ENCODE peak calls at places on chromosomes 3 and 15, in eight cellular contexts. One of them, this sample, is unnamed.

GRCh38 chr15:49044761-49045571 is 1.3 kb downstream of the SECISBP2L start:
- DNase-seq in T-helper 1 cell: no peak
- DNase-seq in amniotic epithelial cell: peak
- DNase-seq in T-helper 2 cell: no peak
- DNase-seq in stromal cell of bone marrow: no peak
- DNase-seq in Right ventricle myocardium superior: no peak
- DNase-seq in left colon: no peak
- DNase-seq in T-helper 22 cell: no peak
- DNase-seq in this sample: no peak

GRCh38 chr3:115217292-115217677 is 70.2 kb upstream of the ZBTB20 start:
- DNase-seq in T-helper 22 cell: no peak
- DNase-seq in left colon: no peak
- DNase-seq in amniotic epithelial cell: no peak
- DNase-seq in Right ventricle myocardium superior: no peak
- DNase-seq in T-helper 1 cell: no peak
- DNase-seq in stromal cell of bone marrow: no peak
- DNase-seq in T-helper 2 cell: no peak
- DNase-seq in this sample: no peak

GRCh38 chr15:48040166-48040817 is 80.5 kb upstream of the SLC24A5 start:
- DNase-seq in T-helper 22 cell: no peak
- DNase-seq in stromal cell of bone marrow: no peak
- DNase-seq in T-helper 2 cell: no peak
- DNase-seq in T-helper 1 cell: no peak
- DNase-seq in left colon: peak
- DNase-seq in amniotic epithelial cell: peak
- DNase-seq in Right ventricle myocardium superior: no peak
- DNase-seq in this sample: no peak

GRCh38 chr15:74642724-74643367 is 27.2 kb downstream of the CLK3 start:
- DNase-seq in left colon: no peak
- DNase-seq in Right ventricle myocardium superior: no peak
- DNase-seq in T-helper 22 cell: no peak
- DNase-seq in T-helper 2 cell: no peak
- DNase-seq in stromal cell of bone marrow: no peak
- DNase-seq in T-helper 1 cell: no peak
- DNase-seq in amniotic epithelial cell: peak
- DNase-seq in this sample: no peak

GRCh38 chr3:69719723-69720122 is 19.5 kb upstream of the MITF start:
- DNase-seq in amniotic epithelial cell: no peak
- DNase-seq in T-helper 22 cell: no peak
- DNase-seq in left colon: no peak
- DNase-seq in stromal cell of bone marrow: no peak
- DNase-seq in T-helper 1 cell: no peak
- DNase-seq in T-helper 2 cell: no peak
- DNase-seq in Right ventricle myocardium superior: no peak
- DNase-seq in this sample: no peak

GRCh38 chr3:129607391-129608068 is 1.1 kb upstream of the PLXND1 start:
- DNase-seq in T-helper 22 cell: no peak
- DNase-seq in stromal cell of bone marrow: no peak
- DNase-seq in amniotic epithelial cell: no peak
- DNase-seq in T-helper 2 cell: no peak
- DNase-seq in Right ventricle myocardium superior: peak
- DNase-seq in T-helper 1 cell: no peak
- DNase-seq in left colon: no peak
- DNase-seq in this sample: no peak

GRCh38 chr3:75049581-75049980 is 435.1 kb upstream of the CNTN3 start:
- DNase-seq in stromal cell of bone marrow: no peak
- DNase-seq in T-helper 22 cell: no peak
- DNase-seq in amniotic epithelial cell: no peak
- DNase-seq in T-helper 1 cell: no peak
- DNase-seq in T-helper 2 cell: no peak
- DNase-seq in left colon: no peak
- DNase-seq in Right ventricle myocardium superior: no peak
- DNase-seq in this sample: no peak

GRCh38 chr3:187262360-187262759 is 29.2 kb downstream of the MASP1 start:
- DNase-seq in T-helper 2 cell: no peak
- DNase-seq in amniotic epithelial cell: no peak
- DNase-seq in T-helper 22 cell: no peak
- DNase-seq in Right ventricle myocardium superior: no peak
- DNase-seq in T-helper 1 cell: no peak
- DNase-seq in left colon: no peak
- DNase-seq in stromal cell of bone marrow: no peak
- DNase-seq in this sample: no peak

GRCh38 chr15:73900129-73900712 is 26.0 kb upstream of the LOXL1 start:
- DNase-seq in stromal cell of bone marrow: no peak
- DNase-seq in amniotic epithelial cell: peak
- DNase-seq in Right ventricle myocardium superior: no peak
- DNase-seq in left colon: peak
- DNase-seq in T-helper 2 cell: no peak
- DNase-seq in T-helper 1 cell: no peak
- DNase-seq in T-helper 22 cell: no peak
- DNase-seq in this sample: peak

GRCh38 chr15:90571063-90571541 is 41.4 kb downstream of the CRTC3 start:
- DNase-seq in left colon: peak
- DNase-seq in stromal cell of bone marrow: peak
- DNase-seq in T-helper 2 cell: no peak
- DNase-seq in T-helper 1 cell: no peak
- DNase-seq in T-helper 22 cell: no peak
- DNase-seq in Right ventricle myocardium superior: peak
- DNase-seq in amniotic epithelial cell: no peak
- DNase-seq in this sample: no peak

GRCh38 chr3:181384970-181385369 is 326.8 kb upstream of the SOX2 start:
- DNase-seq in T-helper 1 cell: no peak
- DNase-seq in Right ventricle myocardium superior: no peak
- DNase-seq in T-helper 2 cell: no peak
- DNase-seq in stromal cell of bone marrow: no peak
- DNase-seq in amniotic epithelial cell: no peak
- DNase-seq in left colon: no peak
- DNase-seq in T-helper 22 cell: no peak
- DNase-seq in this sample: no peak

GRCh38 chr3:18099611-18100010 is 325.5 kb downstream of the SATB1 start:
- DNase-seq in T-helper 2 cell: no peak
- DNase-seq in left colon: no peak
- DNase-seq in T-helper 1 cell: no peak
- DNase-seq in stromal cell of bone marrow: no peak
- DNase-seq in Right ventricle myocardium superior: no peak
- DNase-seq in amniotic epithelial cell: no peak
- DNase-seq in T-helper 22 cell: no peak
- DNase-seq in this sample: no peak

This sample was measured in aorta.